ENCODE peak calls at places on chromosomes 5 and 9, in seven cellular contexts. P, Q, F, K, V, D and N are unnamed samples.

GRCh38 chr9:107855164-107855563 is 365.6 kb upstream of the KLF4 start:
- DNase-seq in P (no peak), Q (no peak), F (no peak), K (no peak), V (no peak), D (no peak), N (no peak)

GRCh38 chr5:176611435-176611834 is 1.5 kb upstream of the GPRIN1 start:
- DNase-seq in P (peak; percentile 92), Q (peak; percentile 89), F (peak; percentile 94), K (peak; percentile 69), V (no peak), D (peak; percentile 54), N (no peak)

GRCh38 chr9:11016081-11016480 is 403.3 kb upstream of the PTPRD start:
- DNase-seq in P (no peak), Q (no peak), F (no peak), K (no peak), V (no peak), D (no peak), N (no peak)

GRCh38 chr9:33750839-33751339 is 44.5 kb upstream of the PRSS3 start:
- DNase-seq in P (no peak), Q (no peak), F (peak; percentile 54), K (no peak), V (no peak), D (no peak), N (no peak)

GRCh38 chr5:126624534-126624933 is 23.8 kb downstream of the PHAX start:
- DNase-seq in P (no peak), Q (peak; percentile 79), F (peak; percentile 97), K (peak; percentile 49), V (peak; percentile 27), D (no peak), N (peak; percentile 86)

GRCh38 chr9:87880683-87881082 is 2.0 kb upstream of the SPATA31E1 start:
- DNase-seq in P (no peak), Q (no peak), F (no peak), K (no peak), V (no peak), D (no peak), N (no peak)

GRCh38 chr5:21806943-21807342 is 1046.2 kb downstream of the CDH12 start:
- DNase-seq in P (no peak), Q (peak; percentile 20), F (peak; percentile 87), K (no peak), V (no peak), D (no peak), N (peak; percentile 40)

GRCh38 chr9:36140086-36141084 is 3.9 kb downstream of the GLIPR2 start:
- DNase-seq in P (no peak), Q (no peak), F (no peak), K (no peak), V (no peak), D (no peak), N (no peak)

GRCh38 chr5:141913560-141913959 is 10.1 kb upstream of the DELE1 start:
- DNase-seq in P (no peak), Q (no peak), F (peak; percentile 47), K (no peak), V (no peak), D (no peak), N (no peak)

GRCh38 chr9:5838884-5839571 is 6.1 kb upstream of the ERMP1 start:
- DNase-seq in P (no peak), Q (peak; percentile 37), F (peak; percentile 79), K (no peak), V (no peak), D (no peak), N (peak; percentile 67)

GRCh38 chr5:163534476-163535172 is 29.2 kb downstream of the MAT2B start:
- DNase-seq in P (no peak), Q (no peak), F (no peak), K (no peak), V (no peak), D (no peak), N (no peak)

GRCh38 chr5:15821506-15821905 is 321.5 kb downstream of the FBXL7 start:
- DNase-seq in P (no peak), Q (peak; percentile 24), F (peak; percentile 57), K (no peak), V (no peak), D (no peak), N (no peak)

GRCh38 chr9:70352802-70353201 is 61.7 kb downstream of the KLF9 start:
- DNase-seq in P (no peak), Q (peak; percentile 57), F (peak; percentile 35), K (no peak), V (no peak), D (no peak), N (no peak)

GRCh38 chr9:36924071-36924470 is 110.0 kb downstream of the PAX5 start:
- DNase-seq in P (no peak), Q (peak; percentile 58), F (peak; percentile 94), K (peak; percentile 15), V (peak; percentile 87), D (no peak), N (peak; percentile 67)

GRCh38 chr5:77663081-77663863 is 24.8 kb upstream of the OTP start:
- DNase-seq in P (no peak), Q (no peak), F (peak; percentile 80), K (no peak), V (no peak), D (no peak), N (no peak)

GRCh38 chr5:543755-544674 is 19.8 kb upstream of the SLC9A3 start:
- DNase-seq in P (peak; percentile 77), Q (no peak), F (no peak), K (no peak), V (no peak), D (no peak), N (no peak)

GRCh38 chr9:6096821-6097220 is 81.4 kb upstream of the RANBP6 start:
- DNase-seq in P (no peak), Q (peak; percentile 69), F (peak; percentile 94), K (no peak), V (no peak), D (no peak), N (peak; percentile 95)

GRCh38 chr9:132769895-132770774 is 99.9 kb downstream of the GTF3C4 start:
- DNase-seq in P (peak; percentile 88), Q (peak; percentile 75), F (peak; percentile 81), K (no peak), V (no peak), D (peak; percentile 56), N (no peak)

GRCh38 chr5:143896981-143897380 is 85.0 kb downstream of the HMHB1 start:
- DNase-seq in P (no peak), Q (peak; percentile 56), F (peak; percentile 80), K (no peak), V (no peak), D (no peak), N (no peak)

GRCh38 chr9:134629586-134630392 is 11.8 kb upstream of the COL5A1 start:
- DNase-seq in P (peak; percentile 62), Q (no peak), F (peak; percentile 32), K (no peak), V (no peak), D (no peak), N (no peak)

GRCh38 chr9:136697821-136698526 is 10.7 kb upstream of the AGPAT2 start:
- DNase-seq in P (no peak), Q (no peak), F (no peak), K (no peak), V (no peak), D (no peak), N (no peak)

GRCh38 chr5:125026900-125027731 is 280.7 kb upstream of the ZNF608 start:
- DNase-seq in P (no peak), Q (peak; percentile 60), F (no peak), K (no peak), V (no peak), D (peak; percentile 52), N (no peak)

GRCh38 chr5:139574641-139575312 is 13.6 kb downstream of the UBE2D2 start:
- DNase-seq in P (no peak), Q (peak; percentile 61), F (peak; percentile 62), K (no peak), V (no peak), D (no peak), N (no peak)

GRCh38 chr5:55969956-55970355 is 24.8 kb downstream of the IL6ST start:
- DNase-seq in P (no peak), Q (peak; percentile 33), F (peak; percentile 56), K (no peak), V (no peak), D (no peak), N (no peak)

GRCh38 chr9:124411514-124412227 is 3.6 kb downstream of the PSMB7 start:
- DNase-seq in P (no peak), Q (peak; percentile 78), F (peak; percentile 89), K (no peak), V (peak; percentile 46), D (no peak), N (no peak)
- H3K4me3 ChIP-seq in P (no peak overlapping the region), Q (peak overlapping the region; percentile 13), F (peak overlapping the region; percentile 61), K (peak overlapping the region; percentile 21), V (no peak overlapping the region), D (no peak overlapping the region), N (no peak overlapping the region)

DNA sequence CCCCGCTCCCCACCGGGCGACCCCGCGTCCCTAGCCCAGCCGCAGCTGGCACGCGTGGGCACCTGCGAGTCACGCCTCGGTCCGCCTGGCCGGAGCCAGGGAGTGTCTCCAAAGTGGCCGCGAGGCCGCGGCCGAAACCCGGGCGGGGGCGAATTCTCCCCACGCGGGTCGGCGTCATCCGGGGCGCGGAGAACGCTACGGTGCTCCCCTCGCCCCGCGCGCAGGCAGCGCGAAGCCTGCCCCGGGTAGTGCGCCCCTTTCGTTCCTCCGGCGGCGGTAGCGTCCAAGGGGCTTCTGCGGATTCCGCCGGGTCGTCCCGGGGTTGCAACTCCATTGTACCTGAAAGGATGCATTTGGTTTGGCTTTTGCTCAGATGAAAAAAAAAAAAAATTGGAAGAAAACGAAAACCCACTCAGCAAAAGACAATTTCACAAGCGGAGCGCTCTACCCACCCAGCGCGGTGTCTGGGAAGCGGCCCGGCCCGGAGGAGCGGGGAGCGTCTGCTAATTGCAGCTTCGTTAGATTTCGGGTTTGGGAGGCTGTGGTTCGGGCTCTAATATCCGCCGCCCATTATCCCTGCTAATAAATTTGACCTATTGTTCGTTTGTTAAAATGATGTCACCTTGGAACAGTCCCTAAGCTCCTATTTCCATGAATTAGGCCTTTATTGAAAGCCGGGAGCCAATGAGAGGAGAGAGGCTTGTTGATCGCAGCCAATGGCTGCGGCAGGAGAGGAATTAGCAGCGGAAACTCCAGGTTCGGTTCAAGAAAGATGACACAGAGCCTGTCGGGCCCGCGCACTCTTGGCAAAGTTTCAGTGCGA is at the start of gene TLX3:
- DNase-seq in P (no peak), Q (no peak), F (no peak), K (no peak), V (no peak), D (no peak), N (no peak)
- H3K4me3 ChIP-seq in P (no peak within 1 kb of the TSS), Q (no peak within 1 kb of the TSS), F (no peak within 1 kb of the TSS), K (no peak within 1 kb of the TSS), V (peak within 1 kb of the TSS; percentile 33), D (no peak within 1 kb of the TSS), N (no peak within 1 kb of the TSS)

GRCh38 chr5:137318027-137318426 is 181.1 kb downstream of the SPOCK1 start:
- DNase-seq in P (no peak), Q (no peak), F (no peak), K (no peak), V (no peak), D (no peak), N (no peak)
- H3K4me3 ChIP-seq in P (no peak overlapping the region), Q (no peak overlapping the region), F (no peak overlapping the region), K (no peak overlapping the region), V (no peak overlapping the region), D (no peak overlapping the region), N (no peak overlapping the region)

DNA sequence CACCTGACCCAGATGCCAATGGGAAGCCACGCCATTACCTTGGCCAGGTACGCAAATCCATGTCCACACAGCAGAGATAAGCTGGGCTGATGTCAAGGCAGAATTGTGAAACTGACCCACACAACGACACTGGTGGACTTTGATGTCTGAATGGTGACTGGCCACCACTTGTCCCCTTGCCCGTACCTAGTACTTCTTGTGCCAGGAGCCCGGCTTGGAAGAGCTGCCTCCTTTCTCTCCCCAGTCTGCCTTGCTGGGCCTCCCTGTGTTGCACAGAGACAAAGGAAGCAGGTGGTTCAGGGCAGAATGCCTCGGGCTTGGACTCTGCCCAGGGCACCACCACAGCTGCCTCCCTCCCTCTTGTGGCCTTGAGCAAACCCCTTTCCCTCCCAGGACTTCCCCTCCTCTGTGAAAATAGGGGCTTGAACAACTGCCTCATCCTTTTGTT is 23.3 kb downstream of the PTGES2 start:
- DNase-seq in P (peak; percentile 67), Q (no peak), F (no peak), K (no peak), V (no peak), D (no peak), N (no peak)
- H3K4me3 ChIP-seq in P (no peak overlapping the region), Q (no peak overlapping the region), F (no peak overlapping the region), K (no peak overlapping the region), V (no peak overlapping the region), D (no peak overlapping the region), N (no peak overlapping the region)